ENCODE peak calls at places on chromosomes 6 and 20, in six cellular contexts. H is non-pigmented ciliary epithelial cell; T is effector memory CD8-positive, alpha-beta T cell; J is RCC 7860; C is spleen; W is GM12892. I is an unnamed sample.

GRCh38 chr6:80689700-80690099 is 583.2 kb downstream of the BCKDHB start:
- DNase-seq in J (no peak), H (no peak), W (no peak), T (no peak), C (no peak), I (no peak)

GRCh38 chr20:1309439-1309847 is 19.5 kb downstream of the SDCBP2 start:
- DNase-seq in H (no peak), C (peak), T (no peak), J (no peak), W (no peak), I (no peak)

GRCh38 chr20:3691306-3691705 is 9.5 kb upstream of the ADAM33 start:
- DNase-seq in T (no peak), W (no peak), C (no peak), H (no peak), J (no peak), I (no peak)

GRCh38 chr20:34516874-34517542 is 786 bp downstream of the DYNLRB1 start:
- DNase-seq in T (no peak), J (no peak), W (no peak), H (no peak), C (peak), I (no peak)

GRCh38 chr6:51024126-51024525 is 205.5 kb downstream of the TFAP2B start:
- DNase-seq in T (no peak), H (no peak), C (no peak), W (no peak), J (peak), I (no peak)

GRCh38 chr6:116446399-116446798 is 14.8 kb upstream of the CALHM6 start:
- DNase-seq in J (peak), T (no peak), H (no peak), C (no peak), W (no peak), I (no peak)

GRCh38 chr6:103027532-103027931 is 1634.0 kb downstream of the GRIK2 start:
- DNase-seq in H (no peak), T (no peak), C (no peak), J (no peak), W (no peak), I (no peak)

GRCh38 chr20:49874601-49875116 is 40.7 kb downstream of the SPATA2 start:
- DNase-seq in W (no peak), T (no peak), H (no peak), C (no peak), J (no peak), I (peak)

GRCh38 chr20:21100590-21101452 is 5.3 kb downstream of the LINC00237 start:
- DNase-seq in W (no peak), C (peak), J (no peak), T (peak), H (no peak), I (no peak)

GRCh38 chr20:33415948-33416347 is 14.6 kb upstream of the CDK5RAP1 start:
- DNase-seq in C (no peak), T (no peak), J (no peak), W (no peak), H (no peak), I (no peak)

GRCh38 chr6:154675602-154676088 is 57.6 kb upstream of the SCAF8 start:
- DNase-seq in J (peak), H (peak), T (peak), W (peak), C (peak), I (peak)